ENCODE peak calls at places on chromosomes 5 and 9, in four cellular contexts. Y is stimulated activated naive CD4-positive, alpha-beta T cell treated with Interleukin-2 at 50 U/mL for 16 hours; R is GM10248; A is WERI-Rb-1. V is an unnamed sample.

GRCh38 chr9:6715755-6716643 is 41.8 kb upstream of the KDM4C start:
- DNase-seq in Y (peak; percentile 59), R (peak; percentile 82), A (no peak), V (peak; percentile 87)

GRCh38 chr5:127887282-127887681 is 184.1 kb downstream of the CCDC192 start:
- DNase-seq in Y (no peak), R (no peak), A (no peak), V (no peak)

GRCh38 chr5:111514087-111514486 is 1.8 kb upstream of the STARD4 start:
- DNase-seq in Y (no peak), R (no peak), A (no peak), V (no peak)

GRCh38 chr5:52773342-52773741 is 14.4 kb upstream of the ITGA1 start:
- DNase-seq in Y (no peak), R (no peak), A (no peak), V (no peak)

GRCh38 chr9:98971168-98971914 is 27.6 kb downstream of the COL15A1 start:
- DNase-seq in Y (no peak), R (no peak), A (no peak), V (no peak)

GRCh38 chr9:75551866-75552265 is 338.6 kb upstream of the PCSK5 start:
- DNase-seq in Y (no peak), R (no peak), A (no peak), V (no peak)

GRCh38 chr9:69946800-69947437 is 96.7 kb upstream of the MAMDC2 start:
- DNase-seq in Y (no peak), R (no peak), A (no peak), V (no peak)

GRCh38 chr5:113293068-113293571 is 141.7 kb downstream of the TSSK1B start:
- DNase-seq in Y (no peak), R (no peak), A (peak; percentile 41), V (no peak)

GRCh38 chr9:135502168-135502872 is 1.8 kb downstream of the MRPS2 start:
- DNase-seq in Y (no peak), R (no peak), A (no peak), V (no peak)

GRCh38 chr5:79990205-79990597 is 861 bp downstream of the MTX3 start:
- DNase-seq in Y (no peak), R (peak; percentile 51), A (no peak), V (peak; percentile 53)

GRCh38 chr5:67267522-67268232 is 71.1 kb upstream of the CD180 start:
- DNase-seq in Y (no peak), R (no peak), A (no peak), V (no peak)

GRCh38 chr5:99445805-99446204 is 517.0 kb upstream of the CHD1 start:
- DNase-seq in Y (no peak), R (no peak), A (no peak), V (no peak)

V was measured in GM13976.